ENCODE peak calls at places on chromosomes 1 and 21, in five cellular contexts. N is Caco-2, L is GM23338, W is breast epithelium, S is stomach. K is an unnamed sample.

GRCh38 chr1:26535201-26535600 is 5.6 kb downstream of the RPS6KA1 start:
- DNase-seq in N (no peak), W (no peak), L (no peak), S (no peak), K (no peak)

GRCh38 chr1:87951852-87952251 is 623.2 kb downstream of the LMO4 start:
- DNase-seq in W (no peak), N (no peak), S (no peak), L (no peak), K (no peak)

GRCh38 chr1:48870596-48870995 is 93.9 kb upstream of the BEND5 start:
- DNase-seq in N (no peak), W (no peak), S (no peak), L (peak; percentile 71), K (no peak)

GRCh38 chr21:36706951-36707762 is 8.2 kb downstream of the SIM2 start:
- DNase-seq in L (peak; percentile 64), W (no peak), N (no peak), S (no peak), K (no peak)

GRCh38 chr1:205812271-205812877 is 624 bp downstream of the SLC41A1 start:
- DNase-seq in L (peak; percentile 69), S (no peak), N (no peak), W (peak; percentile 26), K (no peak)

GRCh38 chr1:42259059-42259738 is 75.8 kb downstream of the FOXJ3 start:
- DNase-seq in W (no peak), N (no peak), L (no peak), S (no peak), K (no peak)

GRCh38 chr1:4048076-4048475 is 148.0 kb upstream of the C1orf174 start:
- DNase-seq in W (no peak), L (no peak), N (no peak), S (no peak), K (no peak)

GRCh38 chr1:107536266-107536665 is 395.4 kb downstream of the NTNG1 start:
- DNase-seq in W (no peak), S (peak; percentile 73), N (no peak), L (no peak), K (no peak)

GRCh38 chr1:62882161-62882560 is 98.2 kb downstream of the ATG4C start:
- DNase-seq in N (no peak), L (no peak), S (no peak), W (no peak), K (no peak)

GRCh38 chr1:226655251-226656163 is 83.6 kb downstream of the ITPKB start:
- DNase-seq in N (no peak), L (no peak), S (no peak), W (no peak), K (no peak)

DNA sequence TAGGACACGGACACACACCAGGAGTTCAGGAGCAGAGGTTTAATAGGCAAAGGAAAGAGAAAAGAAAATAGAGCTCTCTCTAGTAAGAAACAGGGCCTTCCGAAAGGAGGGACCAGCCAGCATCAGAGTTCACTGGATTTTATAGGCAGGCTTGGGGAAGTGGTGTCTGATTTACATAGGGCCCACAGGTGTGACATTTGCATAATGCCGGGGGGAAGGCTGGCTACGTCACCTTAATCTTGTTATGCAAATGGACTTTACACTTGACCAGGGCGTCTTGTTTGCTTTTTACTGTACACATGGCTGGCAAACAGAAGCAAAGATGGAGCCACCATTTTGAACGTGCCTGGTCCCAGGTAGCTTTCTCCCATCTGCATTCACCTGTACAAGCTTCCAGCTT is at the start of gene OR14A16:
- DNase-seq in S (no peak), L (peak; percentile 81), W (no peak), N (no peak), K (no peak)
- H3K4me3 ChIP-seq in S (no peak within 1 kb of the TSS), L (no peak within 1 kb of the TSS), W (no peak within 1 kb of the TSS), N (no peak within 1 kb of the TSS), K (no peak within 1 kb of the TSS)

GRCh38 chr1:229879746-229880145 is 187.3 kb upstream of the GALNT2 start:
- DNase-seq in W (no peak), L (no peak), N (no peak), S (no peak), K (no peak)
- H3K4me3 ChIP-seq in W (no peak overlapping the region), L (no peak overlapping the region), N (no peak overlapping the region), S (no peak overlapping the region), K (no peak overlapping the region)

GRCh38 chr1:156805766-156806511 is 10.7 kb downstream of the SH2D2A start:
- DNase-seq in S (no peak), N (no peak), L (no peak), W (peak; percentile 31), K (no peak)
- H3K4me3 ChIP-seq in S (no peak overlapping the region), N (no peak overlapping the region), L (no peak overlapping the region), W (no peak overlapping the region), K (no peak overlapping the region)

GRCh38 chr1:158998781-158999161 is 10.9 kb upstream of the IFI16 start:
- DNase-seq in L (peak; percentile 77), W (peak; percentile 48), S (no peak), N (no peak), K (no peak)
- H3K4me3 ChIP-seq in L (peak overlapping the region; percentile 50), W (peak overlapping the region; percentile 57), S (peak overlapping the region; percentile 35), N (no peak overlapping the region), K (peak overlapping the region; percentile 72)

GRCh38 chr1:158019177-158019868 is 25.9 kb downstream of the KIRREL1 start:
- DNase-seq in S (no peak), L (peak; percentile 94), N (peak; percentile 73), W (peak; percentile 79), K (no peak)
- H3K4me3 ChIP-seq in S (no peak overlapping the region), L (peak overlapping the region; percentile 41), N (no peak overlapping the region), W (no peak overlapping the region), K (peak overlapping the region; percentile 55)

DNA sequence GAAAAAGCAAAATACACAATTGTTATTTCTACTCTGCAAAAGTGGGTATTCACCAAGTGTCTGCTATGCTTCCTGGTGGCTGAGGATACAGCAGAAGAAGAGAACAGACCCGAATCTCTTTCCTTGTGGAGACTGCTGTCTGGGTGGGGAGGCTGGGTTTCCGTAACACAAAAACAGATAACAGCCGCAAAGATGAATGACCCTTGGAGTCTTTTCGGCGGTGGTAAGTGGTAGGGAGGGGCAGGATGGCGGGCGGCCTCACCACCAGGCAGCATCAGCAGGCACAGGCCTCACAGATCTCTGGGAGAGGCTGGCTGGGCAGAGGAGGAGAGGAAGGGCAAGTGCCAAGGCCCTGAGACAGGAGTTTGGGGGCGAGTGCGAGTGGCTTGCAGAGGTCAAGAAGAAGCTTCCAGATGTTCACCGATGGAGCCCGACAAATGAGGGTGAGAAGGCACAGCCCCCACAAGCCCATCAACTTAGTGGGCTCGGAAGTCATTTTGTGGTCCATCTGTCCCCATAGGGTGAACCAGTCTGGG is 164.2 kb downstream of the RHOU start:
- DNase-seq in W (no peak), N (no peak), S (no peak), L (no peak), K (no peak)
- H3K4me3 ChIP-seq in W (no peak overlapping the region), N (no peak overlapping the region), S (no peak overlapping the region), L (no peak overlapping the region), K (no peak overlapping the region)

K was measured in thoracic aorta.